ENCODE peak calls at places on chromosomes 13 and 19, in ten cellular contexts. One of them, this sample, is unnamed.

GRCh38 chr19:4971424-4971793 is 2.5 kb downstream of the KDM4B start:
- DNase-seq in K562: peak; percentile 66
- DNase-seq in upper lobe of left lung: no peak
- DNase-seq in H1: peak; percentile 72
- DNase-seq in SK-N-SH: peak; percentile 61
- DNase-seq in tibial nerve: no peak
- DNase-seq in transverse colon: peak; percentile 65
- DNase-seq in HepG2: peak; percentile 59
- DNase-seq in suprapubic skin: no peak
- DNase-seq in ovary: peak; percentile 39
- DNase-seq in this sample: peak; percentile 38

GRCh38 chr13:75907044-75907443 is 270.9 kb downstream of the LMO7 start:
- DNase-seq in K562: no peak
- DNase-seq in transverse colon: no peak
- DNase-seq in HepG2: no peak
- DNase-seq in tibial nerve: no peak
- DNase-seq in H1: no peak
- DNase-seq in upper lobe of left lung: no peak
- DNase-seq in suprapubic skin: no peak
- DNase-seq in ovary: no peak
- DNase-seq in SK-N-SH: no peak
- DNase-seq in this sample: no peak

GRCh38 chr13:64263285-64263684 is 2847.6 kb upstream of the PCDH20 start:
- DNase-seq in SK-N-SH: no peak
- DNase-seq in H1: no peak
- DNase-seq in HepG2: no peak
- DNase-seq in upper lobe of left lung: no peak
- DNase-seq in tibial nerve: no peak
- DNase-seq in suprapubic skin: no peak
- DNase-seq in ovary: no peak
- DNase-seq in transverse colon: no peak
- DNase-seq in K562: no peak
- DNase-seq in this sample: no peak

GRCh38 chr13:48251616-48252081 is 18.6 kb downstream of the ITM2B start:
- DNase-seq in HepG2: no peak
- DNase-seq in SK-N-SH: no peak
- DNase-seq in K562: no peak
- DNase-seq in tibial nerve: no peak
- DNase-seq in suprapubic skin: no peak
- DNase-seq in transverse colon: no peak
- DNase-seq in upper lobe of left lung: no peak
- DNase-seq in ovary: no peak
- DNase-seq in H1: no peak
- DNase-seq in this sample: no peak

GRCh38 chr19:53389591-53390377 is 5.2 kb upstream of the ZNF765 start:
- DNase-seq in upper lobe of left lung: peak; percentile 68
- DNase-seq in suprapubic skin: no peak
- DNase-seq in ovary: peak; percentile 53
- DNase-seq in SK-N-SH: peak; percentile 11
- DNase-seq in tibial nerve: no peak
- DNase-seq in transverse colon: no peak
- DNase-seq in K562: peak; percentile 50
- DNase-seq in H1: peak; percentile 87
- DNase-seq in HepG2: no peak
- DNase-seq in this sample: no peak

GRCh38 chr19:15299568-15300409 is 32.5 kb downstream of the BRD4 start:
- DNase-seq in tibial nerve: no peak
- DNase-seq in SK-N-SH: no peak
- DNase-seq in K562: no peak
- DNase-seq in HepG2: no peak
- DNase-seq in transverse colon: no peak
- DNase-seq in H1: no peak
- DNase-seq in ovary: no peak
- DNase-seq in upper lobe of left lung: no peak
- DNase-seq in suprapubic skin: no peak
- DNase-seq in this sample: no peak

GRCh38 chr13:59793107-59793506 is 370.6 kb downstream of the DIAPH3 start:
- DNase-seq in upper lobe of left lung: no peak
- DNase-seq in HepG2: no peak
- DNase-seq in ovary: no peak
- DNase-seq in tibial nerve: no peak
- DNase-seq in K562: no peak
- DNase-seq in SK-N-SH: no peak
- DNase-seq in H1: no peak
- DNase-seq in transverse colon: no peak
- DNase-seq in suprapubic skin: no peak
- DNase-seq in this sample: no peak

GRCh38 chr13:75860935-75861334 is 224.8 kb downstream of the LMO7 start:
- DNase-seq in ovary: no peak
- DNase-seq in suprapubic skin: no peak
- DNase-seq in upper lobe of left lung: no peak
- DNase-seq in tibial nerve: no peak
- DNase-seq in H1: no peak
- DNase-seq in K562: no peak
- DNase-seq in HepG2: no peak
- DNase-seq in transverse colon: no peak
- DNase-seq in SK-N-SH: no peak
- DNase-seq in this sample: no peak

GRCh38 chr19:15875075-15875474 is 22.8 kb downstream of the CYP4F2 start:
- DNase-seq in ovary: no peak
- DNase-seq in H1: no peak
- DNase-seq in K562: no peak
- DNase-seq in SK-N-SH: no peak
- DNase-seq in tibial nerve: no peak
- DNase-seq in HepG2: no peak
- DNase-seq in suprapubic skin: no peak
- DNase-seq in upper lobe of left lung: no peak
- DNase-seq in transverse colon: no peak
- DNase-seq in this sample: no peak

GRCh38 chr19:44783545-44783944 is 5.9 kb downstream of the CBLC start:
- DNase-seq in SK-N-SH: no peak
- DNase-seq in K562: no peak
- DNase-seq in suprapubic skin: no peak
- DNase-seq in HepG2: no peak
- DNase-seq in H1: no peak
- DNase-seq in tibial nerve: no peak
- DNase-seq in ovary: no peak
- DNase-seq in transverse colon: no peak
- DNase-seq in upper lobe of left lung: no peak
- DNase-seq in this sample: no peak

DNA sequence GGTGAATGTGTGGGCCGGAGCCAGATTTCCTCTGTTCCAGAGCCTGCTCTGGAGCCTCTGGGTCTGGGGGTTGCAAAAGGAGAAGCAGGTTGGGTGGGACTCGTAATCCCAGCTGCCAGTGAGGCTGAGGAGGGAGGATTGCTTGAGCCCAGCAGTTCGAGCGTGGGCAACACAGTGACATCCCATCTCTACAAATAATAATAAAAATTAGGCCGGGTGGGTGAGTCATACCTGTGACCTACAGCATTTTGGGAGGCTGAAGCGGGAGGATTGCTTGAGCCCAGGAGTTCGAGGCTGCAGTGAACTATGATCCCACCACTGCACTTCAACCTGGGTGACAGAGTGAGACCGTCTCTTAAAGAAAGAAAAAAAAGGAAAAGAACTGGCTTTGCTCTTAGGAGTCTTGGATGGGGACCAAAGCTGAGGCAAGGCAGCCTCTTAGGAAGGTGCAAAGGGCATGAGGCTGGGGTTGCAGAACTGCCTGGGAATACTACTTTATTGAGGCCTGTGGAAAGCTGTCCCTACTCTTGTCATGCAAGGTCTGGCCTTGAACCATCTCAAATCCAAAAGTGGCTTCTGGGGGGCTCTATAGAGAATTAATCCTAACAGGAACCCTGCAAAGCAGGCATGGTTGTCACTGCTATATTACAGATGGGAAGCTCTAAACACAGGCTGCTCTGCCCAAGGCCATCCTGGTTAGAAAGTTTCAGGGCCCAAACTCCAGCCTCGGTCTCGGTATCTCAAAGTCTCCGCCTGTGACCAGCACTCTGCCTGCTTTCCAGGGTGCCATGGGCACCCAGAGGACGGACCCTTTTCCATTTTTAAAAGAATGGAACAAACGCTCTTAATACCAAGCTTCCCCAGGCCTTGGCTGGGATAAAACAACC is 877 bp upstream of the C19orf12 start:
- DNase-seq in HepG2: peak; percentile 38
- DNase-seq in ovary: no peak
- DNase-seq in SK-N-SH: no peak
- DNase-seq in suprapubic skin: no peak
- DNase-seq in K562: no peak
- DNase-seq in H1: no peak
- DNase-seq in tibial nerve: no peak
- DNase-seq in transverse colon: peak; percentile 42
- DNase-seq in upper lobe of left lung: no peak
- DNase-seq in this sample: no peak
- TF ChIP-seq EP300 in HepG2: no peak
- TF ChIP-seq EP300 in ovary: no peak
- TF ChIP-seq EP300 in SK-N-SH: no peak
- TF ChIP-seq EP300 in suprapubic skin: no peak
- TF ChIP-seq EP300 in K562: no peak
- TF ChIP-seq EP300 in H1: no peak
- TF ChIP-seq EP300 in tibial nerve: no peak
- TF ChIP-seq EP300 in transverse colon: no peak
- TF ChIP-seq EP300 in upper lobe of left lung: no peak
- TF ChIP-seq EP300 in this sample: no peak

DNA sequence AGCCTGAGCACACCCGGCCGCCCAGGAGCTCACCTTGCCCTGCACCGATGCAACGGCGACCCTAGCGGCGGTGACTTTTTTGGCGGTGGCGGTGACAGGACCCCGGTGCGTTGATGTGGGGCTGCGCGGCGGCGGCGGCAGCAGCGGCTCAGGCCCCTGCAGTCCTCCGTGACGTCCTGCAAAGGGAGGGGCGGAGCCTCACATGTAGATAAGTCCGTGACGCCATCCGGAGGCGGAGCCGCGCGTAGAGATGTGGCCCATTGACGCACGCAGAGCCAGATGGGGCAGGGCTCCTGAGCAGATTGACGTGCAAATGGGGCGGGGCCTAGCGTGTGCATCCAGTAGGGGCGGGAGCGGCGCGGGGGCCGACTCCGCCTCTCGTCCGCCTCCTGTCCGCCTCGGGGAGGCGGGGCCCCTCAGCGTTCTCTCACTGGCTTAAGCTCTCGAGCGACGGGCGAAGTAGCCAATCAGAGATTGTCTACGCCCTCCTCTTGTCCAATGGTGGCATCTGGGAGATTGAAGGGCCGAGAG is at the start of gene RAB3A:
- DNase-seq in transverse colon: peak; percentile 100
- DNase-seq in HepG2: peak; percentile 99
- DNase-seq in H1: peak; percentile 97
- DNase-seq in tibial nerve: peak; percentile 100
- DNase-seq in SK-N-SH: peak; percentile 96
- DNase-seq in upper lobe of left lung: peak; percentile 98
- DNase-seq in suprapubic skin: peak; percentile 100
- DNase-seq in ovary: peak; percentile 100
- DNase-seq in K562: peak; percentile 97
- DNase-seq in this sample: peak; percentile 100
- H3K27me3 ChIP-seq in transverse colon: peaks cover 9% of the 10 kb centered on the region
- H3K27me3 ChIP-seq in HepG2: no peaks in the 10 kb centered on the region
- H3K27me3 ChIP-seq in H1: no peaks in the 10 kb centered on the region
- H3K27me3 ChIP-seq in tibial nerve: no peaks in the 10 kb centered on the region
- H3K27me3 ChIP-seq in SK-N-SH: no peaks in the 10 kb centered on the region
- H3K27me3 ChIP-seq in upper lobe of left lung: no peaks in the 10 kb centered on the region
- H3K27me3 ChIP-seq in suprapubic skin: no peaks in the 10 kb centered on the region
- H3K27me3 ChIP-seq in ovary: no peaks in the 10 kb centered on the region
- H3K27me3 ChIP-seq in K562: no peaks in the 10 kb centered on the region
- H3K27me3 ChIP-seq in this sample: no peaks in the 10 kb centered on the region

GRCh38 chr13:97161832-97162231 is 60.3 kb upstream of the MBNL2 start:
- DNase-seq in suprapubic skin: no peak
- DNase-seq in H1: no peak
- DNase-seq in HepG2: no peak
- DNase-seq in transverse colon: no peak
- DNase-seq in upper lobe of left lung: no peak
- DNase-seq in tibial nerve: no peak
- DNase-seq in K562: no peak
- DNase-seq in SK-N-SH: no peak
- DNase-seq in ovary: no peak
- DNase-seq in this sample: no peak

GRCh38 chr13:97160421-97160820 is 61.7 kb upstream of the MBNL2 start:
- DNase-seq in SK-N-SH: no peak
- DNase-seq in K562: no peak
- DNase-seq in H1: no peak
- DNase-seq in tibial nerve: no peak
- DNase-seq in suprapubic skin: no peak
- DNase-seq in transverse colon: no peak
- DNase-seq in HepG2: no peak
- DNase-seq in ovary: no peak
- DNase-seq in upper lobe of left lung: no peak
- DNase-seq in this sample: no peak

GRCh38 chr13:97165527-97166425 is 56.4 kb upstream of the MBNL2 start:
- DNase-seq in upper lobe of left lung: no peak
- DNase-seq in HepG2: peak; percentile 68
- DNase-seq in transverse colon: no peak
- DNase-seq in SK-N-SH: no peak
- DNase-seq in K562: no peak
- DNase-seq in suprapubic skin: no peak
- DNase-seq in H1: no peak
- DNase-seq in tibial nerve: no peak
- DNase-seq in ovary: no peak
- DNase-seq in this sample: no peak
- TF ChIP-seq EP300 in upper lobe of left lung: no peak
- TF ChIP-seq EP300 in HepG2: peak; percentile 37
- TF ChIP-seq EP300 in transverse colon: no peak
- TF ChIP-seq EP300 in SK-N-SH: no peak
- TF ChIP-seq EP300 in K562: no peak
- TF ChIP-seq EP300 in suprapubic skin: no peak
- TF ChIP-seq EP300 in H1: no peak
- TF ChIP-seq EP300 in tibial nerve: no peak
- TF ChIP-seq EP300 in ovary: no peak
- TF ChIP-seq EP300 in this sample: no peak

DNA sequence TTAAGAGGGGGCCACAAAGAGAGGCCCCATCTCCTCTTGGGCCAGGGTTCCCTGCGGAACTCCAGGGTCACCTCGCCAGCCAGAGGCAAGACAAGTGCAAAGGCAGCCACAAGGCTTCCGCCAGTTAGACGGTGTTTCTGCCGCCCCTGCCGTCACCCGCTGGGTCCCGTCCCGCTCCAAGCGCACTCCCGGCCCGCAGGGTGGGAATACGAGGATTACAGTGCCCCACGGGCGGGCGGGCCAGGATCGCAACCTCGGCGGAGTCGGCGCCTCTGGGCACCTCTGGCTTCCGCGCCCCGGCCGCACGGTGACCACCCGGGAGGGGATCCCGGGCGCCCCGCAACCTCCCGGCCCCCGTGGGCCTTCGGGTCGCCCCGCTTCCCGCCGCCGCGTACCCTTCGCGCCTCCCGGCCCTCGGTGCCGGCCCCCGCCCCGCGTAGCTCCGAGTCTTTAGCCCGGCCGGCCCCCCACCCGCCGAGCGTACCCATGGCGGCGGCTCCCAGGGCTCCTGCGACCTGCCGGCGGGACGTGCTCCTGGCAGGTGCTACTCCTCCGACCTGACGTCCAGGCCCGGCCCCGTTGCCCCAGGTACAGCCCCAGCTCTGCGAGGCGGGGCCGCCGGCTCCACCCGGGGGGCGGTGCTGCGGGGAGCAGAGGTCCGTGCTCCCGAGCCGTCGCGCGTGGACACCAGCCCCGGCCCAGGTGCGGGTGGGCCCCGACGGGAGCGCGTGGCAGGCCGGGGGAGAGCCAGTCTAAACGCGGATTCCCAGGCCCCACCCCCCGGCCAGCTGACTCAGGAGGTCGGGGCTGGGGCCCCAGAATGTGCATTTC is at the start of gene SLC15A1:
- DNase-seq in upper lobe of left lung: peak; percentile 83
- DNase-seq in SK-N-SH: peak; percentile 70
- DNase-seq in transverse colon: peak; percentile 47
- DNase-seq in ovary: no peak
- DNase-seq in H1: peak; percentile 70
- DNase-seq in HepG2: no peak
- DNase-seq in suprapubic skin: no peak
- DNase-seq in tibial nerve: no peak
- DNase-seq in K562: no peak
- DNase-seq in this sample: no peak
- H3K27me3 ChIP-seq in upper lobe of left lung: peaks cover 12% of the 10 kb centered on the region
- H3K27me3 ChIP-seq in SK-N-SH: peaks cover 32% of the 10 kb centered on the region
- H3K27me3 ChIP-seq in transverse colon: peaks cover 74% of the 10 kb centered on the region
- H3K27me3 ChIP-seq in ovary: no peaks in the 10 kb centered on the region
- H3K27me3 ChIP-seq in H1: peaks cover 18% of the 10 kb centered on the region
- H3K27me3 ChIP-seq in HepG2: peaks cover 7% of the 10 kb centered on the region
- H3K27me3 ChIP-seq in suprapubic skin: peaks cover 38% of the 10 kb centered on the region
- H3K27me3 ChIP-seq in tibial nerve: no peaks in the 10 kb centered on the region
- H3K27me3 ChIP-seq in K562: peaks cover 50% of the 10 kb centered on the region
- H3K27me3 ChIP-seq in this sample: peaks cover 68% of the 10 kb centered on the region

This sample was measured in stomach.